ENCODE peak calls at places on chromosomes 12 and 14, in six cellular contexts. One of them, this sample, is unnamed.

GRCh38 chr12:39372929-39373328 is 70.0 kb downstream of the KIF21A start:
- DNase-seq in IMR-90: no peak
- DNase-seq in progenitor cell of endocrine pancreas: no peak
- DNase-seq in SHP77: no peak
- DNase-seq in HT-29: peak
- DNase-seq in fibroblast of mammary gland: no peak
- DNase-seq in this sample: no peak

GRCh38 chr12:92926549-92926948 is 2.5 kb downstream of the EEA1 start:
- DNase-seq in IMR-90: no peak
- DNase-seq in HT-29: no peak
- DNase-seq in SHP77: no peak
- DNase-seq in progenitor cell of endocrine pancreas: no peak
- DNase-seq in fibroblast of mammary gland: no peak
- DNase-seq in this sample: no peak

GRCh38 chr12:124338448-124338847 is 43.6 kb downstream of the RFLNA start:
- DNase-seq in fibroblast of mammary gland: no peak
- DNase-seq in IMR-90: no peak
- DNase-seq in HT-29: no peak
- DNase-seq in SHP77: no peak
- DNase-seq in progenitor cell of endocrine pancreas: no peak
- DNase-seq in this sample: no peak

GRCh38 chr12:89709994-89710872 is 1.6 kb upstream of the ATP2B1 start:
- DNase-seq in progenitor cell of endocrine pancreas: peak
- DNase-seq in HT-29: no peak
- DNase-seq in fibroblast of mammary gland: peak
- DNase-seq in SHP77: no peak
- DNase-seq in IMR-90: peak
- DNase-seq in this sample: peak

GRCh38 chr14:73741386-73741875 is 27.2 kb upstream of the PNMA1 start:
- DNase-seq in fibroblast of mammary gland: peak
- DNase-seq in IMR-90: peak
- DNase-seq in progenitor cell of endocrine pancreas: no peak
- DNase-seq in SHP77: no peak
- DNase-seq in HT-29: peak
- DNase-seq in this sample: no peak

GRCh38 chr12:46676797-46677520 is 148.8 kb downstream of the SLC38A4 start:
- DNase-seq in IMR-90: no peak
- DNase-seq in SHP77: no peak
- DNase-seq in fibroblast of mammary gland: no peak
- DNase-seq in HT-29: no peak
- DNase-seq in progenitor cell of endocrine pancreas: no peak
- DNase-seq in this sample: no peak

GRCh38 chr14:91256661-91257060 is 12.2 kb upstream of the GPR68 start:
- DNase-seq in progenitor cell of endocrine pancreas: no peak
- DNase-seq in fibroblast of mammary gland: no peak
- DNase-seq in SHP77: no peak
- DNase-seq in HT-29: no peak
- DNase-seq in IMR-90: no peak
- DNase-seq in this sample: no peak

GRCh38 chr12:42128888-42129287 is 15.8 kb downstream of the GXYLT1 start:
- DNase-seq in fibroblast of mammary gland: no peak
- DNase-seq in SHP77: no peak
- DNase-seq in IMR-90: no peak
- DNase-seq in HT-29: no peak
- DNase-seq in progenitor cell of endocrine pancreas: no peak
- DNase-seq in this sample: no peak

GRCh38 chr12:43964966-43965365 is 129.1 kb downstream of the TMEM117 start:
- DNase-seq in HT-29: no peak
- DNase-seq in SHP77: no peak
- DNase-seq in progenitor cell of endocrine pancreas: no peak
- DNase-seq in fibroblast of mammary gland: peak
- DNase-seq in IMR-90: peak
- DNase-seq in this sample: no peak

GRCh38 chr14:96916751-96917150 is 119.6 kb downstream of the VRK1 start:
- DNase-seq in IMR-90: no peak
- DNase-seq in progenitor cell of endocrine pancreas: no peak
- DNase-seq in HT-29: no peak
- DNase-seq in SHP77: no peak
- DNase-seq in fibroblast of mammary gland: no peak
- DNase-seq in this sample: no peak

GRCh38 chr14:104827173-104828055 is 26.5 kb downstream of the ZBTB42 start:
- DNase-seq in progenitor cell of endocrine pancreas: peak
- DNase-seq in fibroblast of mammary gland: peak
- DNase-seq in SHP77: peak
- DNase-seq in IMR-90: peak
- DNase-seq in HT-29: no peak
- DNase-seq in this sample: no peak

GRCh38 chr14:101068293-101068957 is 164.9 kb upstream of the RTL1 start:
- DNase-seq in HT-29: no peak
- DNase-seq in SHP77: no peak
- DNase-seq in IMR-90: no peak
- DNase-seq in fibroblast of mammary gland: no peak
- DNase-seq in progenitor cell of endocrine pancreas: no peak
- DNase-seq in this sample: no peak

GRCh38 chr14:32417956-32418552 is 89.0 kb downstream of the AKAP6 start:
- DNase-seq in progenitor cell of endocrine pancreas: no peak
- DNase-seq in fibroblast of mammary gland: peak
- DNase-seq in SHP77: no peak
- DNase-seq in HT-29: peak
- DNase-seq in IMR-90: peak
- DNase-seq in this sample: no peak

GRCh38 chr14:66137076-66137475 is 349.1 kb upstream of the CCDC196 start:
- DNase-seq in IMR-90: no peak
- DNase-seq in progenitor cell of endocrine pancreas: no peak
- DNase-seq in SHP77: peak
- DNase-seq in HT-29: no peak
- DNase-seq in fibroblast of mammary gland: no peak
- DNase-seq in this sample: no peak

GRCh38 chr12:52526511-52526951 is 6.3 kb upstream of the KRT5 start:
- DNase-seq in IMR-90: no peak
- DNase-seq in progenitor cell of endocrine pancreas: no peak
- DNase-seq in HT-29: no peak
- DNase-seq in fibroblast of mammary gland: no peak
- DNase-seq in SHP77: no peak
- DNase-seq in this sample: no peak